ENCODE peak calls at places on chromosomes 3 and 15, in five cellular contexts. N is SK-N-SH, F is MM.1S, W is PC-3, D is HCT116. O is an unnamed sample. For H3K9me2 and H3K4me1, the result is how much of the 10 kb centered on the place peaks cover.

GRCh38 chr3:72907131-72907697 is 19.4 kb downstream of the GXYLT2 start:
- DNase-seq in N (no peak), F (no peak), W (no peak), D (no peak), O (no peak)

GRCh38 chr15:41218851-41219250 is 11.7 kb downstream of the EXD1 start:
- DNase-seq in N (no peak), F (no peak), W (no peak), D (no peak), O (no peak)

GRCh38 chr3:8103954-8104353 is 397.7 kb upstream of the LMCD1 start:
- DNase-seq in N (no peak), F (no peak), W (no peak), D (no peak), O (no peak)

GRCh38 chr15:85414495-85414894 is 34.1 kb downstream of the AKAP13 start:
- DNase-seq in N (no peak), F (peak), W (peak), D (no peak), O (no peak)

GRCh38 chr3:197599089-197599765 is 43.5 kb upstream of the BDH1 start:
- DNase-seq in N (peak), F (peak), W (peak), D (peak), O (peak)

GRCh38 chr15:62472616-62473299 is 307.7 kb upstream of the C2CD4B start:
- DNase-seq in N (no peak), F (no peak), W (peak), D (no peak), O (peak)

GRCh38 chr3:137792633-137793271 is 28.6 kb downstream of the SOX14 start:
- DNase-seq in N (peak), F (peak), W (peak), D (peak), O (no peak)

GRCh38 chr3:148873928-148874326 is 8.8 kb downstream of the CPA3 start:
- DNase-seq in N (peak), F (no peak), W (no peak), D (no peak), O (no peak)

GRCh38 chr3:78742041-78742440 is 1025.8 kb downstream of the ROBO1 start:
- DNase-seq in N (no peak), F (peak), W (no peak), D (no peak), O (no peak)

GRCh38 chr3:188339410-188340295 is 185.7 kb downstream of the LPP start:
- DNase-seq in N (no peak), F (no peak), W (no peak), D (no peak), O (no peak)

GRCh38 chr3:182364723-182365650 is 428.3 kb upstream of the ATP11B start:
- DNase-seq in N (peak), F (no peak), W (peak), D (peak), O (no peak)

GRCh38 chr3:41162541-41162940 is 36.8 kb upstream of the CTNNB1 start:
- DNase-seq in N (no peak), F (no peak), W (no peak), D (no peak), O (no peak)
- H3K9me2 ChIP-seq in N (under half), F (under half), W (under half), D (under half), O (under half)

DNA sequence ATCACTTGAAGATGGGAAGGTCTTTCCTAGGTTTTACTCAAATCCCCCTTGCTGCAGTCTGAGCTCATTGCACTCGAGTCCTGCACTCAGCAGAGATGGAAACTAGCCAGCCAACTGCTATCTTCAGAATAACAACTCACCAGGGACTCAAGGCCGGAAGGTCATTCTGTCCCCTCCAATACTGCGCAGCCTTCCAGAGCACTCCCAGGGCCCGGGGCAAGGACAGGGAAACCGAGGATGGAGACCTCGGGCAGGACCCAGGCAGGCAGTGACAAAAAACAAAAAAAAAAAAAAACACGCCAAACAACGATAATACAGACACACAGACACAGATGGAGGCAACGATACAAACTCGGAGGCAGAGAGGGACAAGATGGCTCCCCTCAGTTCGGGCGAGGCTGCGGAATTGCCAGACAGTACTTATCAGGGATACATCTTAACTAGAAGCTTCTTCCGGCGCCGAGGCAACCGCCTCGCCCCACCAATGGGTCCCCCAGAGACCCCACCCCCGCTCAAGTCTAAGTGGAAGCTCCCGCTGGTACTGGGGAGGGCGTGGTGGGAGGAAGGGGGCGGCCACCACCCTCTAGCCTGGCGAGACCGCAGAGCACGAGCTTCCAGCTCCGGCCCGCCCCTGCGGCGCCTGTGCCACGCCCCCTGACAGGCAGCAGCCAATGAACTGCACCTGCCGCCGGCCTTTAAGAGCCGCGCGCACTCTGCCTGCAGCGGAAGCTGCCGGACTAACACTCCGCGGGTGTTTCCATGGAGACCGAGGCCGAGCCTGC is 7.0 kb upstream of the MAP1A start:
- DNase-seq in N (peak), F (peak), W (peak), D (peak), O (peak)
- TF ChIP-seq CTCF in N (peak), F (no peak), W (no peak), D (peak), O (no peak)

GRCh38 chr15:27865323-27865922 is 233.7 kb downstream of the OCA2 start:
- DNase-seq in N (no peak), F (no peak), W (no peak), D (no peak), O (no peak)

GRCh38 chr15:27861171-27861570 is 237.9 kb downstream of the OCA2 start:
- DNase-seq in N (no peak), F (no peak), W (no peak), D (no peak), O (no peak)

GRCh38 chr15:27864719-27865118 is 234.4 kb downstream of the OCA2 start:
- DNase-seq in N (no peak), F (no peak), W (no peak), D (no peak), O (no peak)

GRCh38 chr15:27864076-27864475 is 235.0 kb downstream of the OCA2 start:
- DNase-seq in N (no peak), F (no peak), W (no peak), D (no peak), O (no peak)

GRCh38 chr15:27863000-27863399 is 236.1 kb downstream of the OCA2 start:
- DNase-seq in N (no peak), F (no peak), W (no peak), D (no peak), O (no peak)
- H3K4me1 ChIP-seq in N (under half), F (under half), W (under half), D (under half), O (under half)

GRCh38 chr3:66655673-66656072 is 154.9 kb upstream of the LRIG1 start:
- DNase-seq in N (no peak), F (no peak), W (no peak), D (no peak), O (no peak)

GRCh38 chr3:66656608-66657007 is 155.8 kb upstream of the LRIG1 start:
- DNase-seq in N (no peak), F (no peak), W (no peak), D (no peak), O (no peak)

GRCh38 chr3:66659056-66659455 is 158.2 kb upstream of the LRIG1 start:
- DNase-seq in N (no peak), F (no peak), W (no peak), D (no peak), O (no peak)

DNA sequence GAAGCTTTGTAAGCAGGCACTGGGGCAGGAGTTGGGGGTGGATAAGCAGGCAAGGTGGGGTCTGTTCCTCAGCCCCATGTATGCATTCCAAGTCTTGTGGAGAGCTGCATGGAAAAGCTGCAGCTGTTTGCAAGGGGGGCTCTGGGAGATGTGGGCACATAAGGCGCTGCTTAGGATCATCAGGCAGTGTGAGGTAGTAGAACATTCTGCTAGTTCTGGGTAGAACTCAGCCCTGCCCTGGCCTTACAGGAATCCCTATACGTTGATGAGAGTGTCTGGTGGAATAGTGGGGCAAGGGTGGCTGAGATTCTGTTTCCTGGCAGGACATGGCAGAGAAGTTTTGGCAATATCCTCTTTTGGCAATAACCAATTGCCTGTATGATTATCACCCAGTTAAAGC is 154.3 kb upstream of the LRIG1 start:
- DNase-seq in N (no peak), F (no peak), W (no peak), D (no peak), O (no peak)
- H3K9me2 ChIP-seq in N (under half), F (under half), W (under half), D (under half), O (under half)

GRCh38 chr3:53196575-53197407 is 35.8 kb downstream of the PRKCD start:
- DNase-seq in N (peak), F (peak), W (peak), D (peak), O (peak)
- TF ChIP-seq CTCF in N (no peak), F (peak), W (no peak), D (peak), O (no peak)

GRCh38 chr3:66475386-66476020 is 25.3 kb downstream of the LRIG1 start:
- DNase-seq in N (no peak), F (no peak), W (no peak), D (no peak), O (no peak)
- H3K4me1 ChIP-seq in N (under half), F (under half), W (under half), D (under half), O (under half)